ENCODE peak calls at places on chromosomes 12 and 14, in seven cellular contexts. H, A, L, C, S, R and O are unnamed samples.

GRCh38 chr14:97299661-97300060 is 502.5 kb downstream of the VRK1 start:
- DNase-seq in H (no peak), A (no peak), L (no peak), C (no peak), S (no peak), R (no peak), O (no peak)

GRCh38 chr12:49949866-49950265 is 671 bp upstream of the AQP2 start:
- DNase-seq in H (no peak), A (no peak), L (no peak), C (no peak), S (no peak), R (no peak), O (no peak)

GRCh38 chr12:24681570-24681969 is 267.3 kb downstream of the BCAT1 start:
- DNase-seq in H (no peak), A (no peak), L (no peak), C (no peak), S (no peak), R (no peak), O (no peak)

GRCh38 chr12:88432536-88433462 is 147.5 kb downstream of the KITLG start:
- DNase-seq in H (no peak), A (no peak), L (no peak), C (no peak), S (peak), R (no peak), O (peak)

GRCh38 chr14:76282581-76282980 is 93.4 kb upstream of the ESRRB start:
- DNase-seq in H (no peak), A (no peak), L (no peak), C (no peak), S (no peak), R (no peak), O (no peak)

GRCh38 chr12:52956987-52957386 is 8.1 kb downstream of the KRT18 start:
- DNase-seq in H (no peak), A (peak), L (no peak), C (no peak), S (no peak), R (no peak), O (no peak)

GRCh38 chr14:96574633-96575191 is 72.5 kb downstream of the PAPOLA start:
- DNase-seq in H (no peak), A (no peak), L (no peak), C (no peak), S (no peak), R (no peak), O (no peak)

GRCh38 chr12:105214670-105215375 is 21.2 kb downstream of the APPL2 start:
- DNase-seq in H (no peak), A (no peak), L (peak), C (no peak), S (no peak), R (no peak), O (no peak)

GRCh38 chr14:42322486-42323284 is 716.0 kb downstream of the LRFN5 start:
- DNase-seq in H (no peak), A (peak), L (no peak), C (no peak), S (no peak), R (no peak), O (no peak)

GRCh38 chr12:92170050-92170449 is 24.4 kb upstream of the BTG1 start:
- DNase-seq in H (no peak), A (no peak), L (no peak), C (no peak), S (no peak), R (no peak), O (no peak)

GRCh38 chr14:32662234-32662633 is 276.4 kb upstream of the NPAS3 start:
- DNase-seq in H (no peak), A (no peak), L (no peak), C (no peak), S (no peak), R (no peak), O (no peak)

GRCh38 chr14:105865904-105866840 is 339.8 kb downstream of the TMEM121 start:
- DNase-seq in H (no peak), A (no peak), L (no peak), C (no peak), S (peak), R (peak), O (peak)

GRCh38 chr14:76377675-76378074 is 1.7 kb downstream of the ESRRB start:
- DNase-seq in H (no peak), A (no peak), L (no peak), C (no peak), S (no peak), R (no peak), O (no peak)

GRCh38 chr12:11820476-11820875 is 171.0 kb downstream of the ETV6 start:
- DNase-seq in H (no peak), A (no peak), L (no peak), C (no peak), S (no peak), R (no peak), O (no peak)

GRCh38 chr12:26113194-26113654 is 11.6 kb downstream of the BHLHE41 start:
- DNase-seq in H (no peak), A (peak), L (no peak), C (no peak), S (no peak), R (no peak), O (peak)

GRCh38 chr12:4286771-4287317 is 13.3 kb downstream of the CCND2 start:
- DNase-seq in H (no peak), A (no peak), L (no peak), C (no peak), S (no peak), R (no peak), O (no peak)

GRCh38 chr12:28563926-28564325 is 373.7 kb downstream of the CCDC91 start:
- DNase-seq in H (no peak), A (peak), L (no peak), C (no peak), S (no peak), R (no peak), O (no peak)

GRCh38 chr14:77145975-77146740 is 4.6 kb upstream of the ZDHHC22 start:
- DNase-seq in H (no peak), A (no peak), L (no peak), C (no peak), S (peak), R (no peak), O (no peak)

GRCh38 chr12:3389911-3390310 is 101.1 kb upstream of the PRMT8 start:
- DNase-seq in H (no peak), A (no peak), L (no peak), C (no peak), S (no peak), R (no peak), O (no peak)

GRCh38 chr12:56836317-56836716 is 73.2 kb downstream of the HSD17B6 start:
- DNase-seq in H (no peak), A (peak), L (no peak), C (no peak), S (peak), R (no peak), O (no peak)

GRCh38 chr12:117120787-117121186 is 21.6 kb upstream of the TESC start:
- DNase-seq in H (no peak), A (peak), L (no peak), C (no peak), S (no peak), R (no peak), O (no peak)

GRCh38 chr14:24605435-24606190 is 3.9 kb downstream of the GZMH start:
- DNase-seq in H (peak), A (peak), L (peak), C (peak), S (no peak), R (peak), O (peak)

GRCh38 chr12:65765436-65765813 is 58.9 kb upstream of the HMGA2 start:
- DNase-seq in H (no peak), A (no peak), L (no peak), C (no peak), S (no peak), R (no peak), O (no peak)

GRCh38 chr12:27618836-27619235 is 77.4 kb upstream of the REP15 start:
- DNase-seq in H (no peak), A (no peak), L (no peak), C (no peak), S (no peak), R (no peak), O (no peak)

GRCh38 chr12:79046021-79046420 is 181.4 kb downstream of the SYT1 start:
- DNase-seq in H (no peak), A (no peak), L (no peak), C (no peak), S (no peak), R (no peak), O (no peak)

GRCh38 chr14:94387051-94388026 is 1.1 kb downstream of the SERPINA1 start:
- DNase-seq in H (no peak), A (no peak), L (no peak), C (no peak), S (peak), R (no peak), O (no peak)

GRCh38 chr14:54219281-54220121 is 177.3 kb upstream of the CDKN3 start:
- DNase-seq in H (no peak), A (no peak), L (no peak), C (no peak), S (no peak), R (no peak), O (no peak)

GRCh38 chr14:79915411-79915810 is 295.9 kb downstream of the DIO2 start:
- DNase-seq in H (no peak), A (no peak), L (no peak), C (no peak), S (no peak), R (no peak), O (no peak)

GRCh38 chr14:104794641-104795467 is 694 bp downstream of the AKT1 start:
- DNase-seq in H (no peak), A (peak), L (no peak), C (no peak), S (no peak), R (no peak), O (no peak)

GRCh38 chr12:49863946-49864816 is 21.3 kb upstream of the BCDIN3D start:
- DNase-seq in H (no peak), A (no peak), L (no peak), C (no peak), S (no peak), R (no peak), O (no peak)

GRCh38 chr12:9760699-9761406 is at the start of gene CD69:
- DNase-seq in H (peak), A (no peak), L (no peak), C (no peak), S (no peak), R (no peak), O (no peak)

GRCh38 chr12:11499802-11500201 is 104.4 kb upstream of the PRB2 start:
- DNase-seq in H (no peak), A (no peak), L (no peak), C (no peak), S (no peak), R (no peak), O (no peak)

GRCh38 chr14:91577632-91578233 is 67.6 kb upstream of the PPP4R3A start:
- DNase-seq in H (no peak), A (no peak), L (no peak), C (no peak), S (no peak), R (no peak), O (no peak)

GRCh38 chr14:100891501-100892445 is 11.7 kb downstream of the RTL1 start:
- DNase-seq in H (no peak), A (no peak), L (no peak), C (no peak), S (peak), R (peak), O (no peak)

GRCh38 chr12:106794369-106794768 is 19.9 kb downstream of the RIC8B start:
- DNase-seq in H (no peak), A (no peak), L (no peak), C (no peak), S (no peak), R (no peak), O (no peak)

GRCh38 chr14:75132374-75133086 is 5.7 kb upstream of the NEK9 start:
- DNase-seq in H (peak), A (peak), L (peak), C (peak), S (no peak), R (no peak), O (no peak)

GRCh38 chr12:24661657-24662096 is 287.2 kb downstream of the BCAT1 start:
- DNase-seq in H (no peak), A (peak), L (peak), C (no peak), S (peak), R (no peak), O (peak)

DNA sequence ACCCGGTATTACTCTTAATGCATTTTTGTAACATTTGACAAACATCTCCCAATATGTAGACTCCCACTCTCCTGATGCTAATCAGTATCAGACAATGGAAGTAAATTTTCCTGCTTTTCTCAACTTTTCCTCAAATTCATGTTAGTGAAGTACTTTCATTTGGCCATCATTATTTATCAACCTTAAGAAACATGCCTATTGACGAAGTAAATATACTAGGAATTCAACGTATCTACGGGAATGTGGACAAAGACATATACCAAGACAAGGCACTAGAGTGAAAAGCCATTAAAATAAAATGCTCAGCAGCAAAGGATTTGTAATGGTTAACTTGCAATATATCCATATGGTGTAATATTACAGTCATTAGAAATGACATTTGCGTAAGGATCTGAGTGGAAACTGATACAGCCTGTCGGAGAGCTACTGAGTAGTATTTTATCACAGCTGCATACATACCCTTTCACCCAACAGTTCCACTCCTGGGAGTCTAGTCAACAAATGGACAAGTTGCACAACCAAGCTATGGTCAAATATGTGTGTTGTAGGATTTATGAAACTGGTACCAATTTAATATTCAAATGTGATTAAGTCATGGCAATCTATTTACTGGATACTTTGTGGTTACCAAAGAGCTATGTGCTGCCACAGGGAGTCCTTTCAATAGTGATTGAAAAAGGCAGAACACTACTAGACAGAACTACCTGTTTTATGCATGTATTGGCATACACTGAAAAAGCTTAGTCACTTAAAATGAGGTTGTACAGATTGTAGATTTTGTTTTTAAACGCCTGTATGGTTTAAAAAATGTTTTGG is 26.5 kb downstream of the NUDT4 start:
- DNase-seq in H (no peak), A (peak), L (no peak), C (no peak), S (no peak), R (no peak), O (no peak)
- TF ChIP-seq POLR2A in H (no peak), A (no peak), L (no peak), C (no peak), S (no peak), R (no peak), O (no peak)

GRCh38 chr12:18457362-18457761 is 196.0 kb downstream of the PIK3C2G start:
- DNase-seq in H (no peak), A (no peak), L (no peak), C (no peak), S (no peak), R (no peak), O (no peak)

GRCh38 chr12:18456344-18456743 is 195.0 kb downstream of the PIK3C2G start:
- DNase-seq in H (no peak), A (no peak), L (no peak), C (no peak), S (no peak), R (no peak), O (no peak)

DNA sequence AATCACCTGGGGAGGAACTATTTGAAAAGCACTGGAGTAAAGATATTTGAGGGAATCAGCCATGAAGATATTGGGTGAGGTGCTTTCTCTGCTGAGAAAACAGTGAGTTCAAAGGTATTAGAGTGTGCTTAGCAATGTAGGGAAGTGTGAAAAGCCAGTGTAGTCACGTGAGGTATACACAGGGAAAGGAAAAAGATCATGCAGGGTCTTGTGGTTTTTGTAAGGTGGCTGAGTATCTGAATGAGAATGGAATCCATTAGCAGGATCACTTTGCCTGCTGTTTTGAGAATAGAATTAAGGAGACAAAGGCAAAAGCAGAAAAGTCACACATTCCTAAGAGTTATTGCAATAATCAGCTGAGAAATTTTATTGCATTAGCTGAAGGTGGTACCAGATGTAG is 193.0 kb downstream of the PIK3C2G start:
- DNase-seq in H (no peak), A (no peak), L (no peak), C (no peak), S (no peak), R (no peak), O (no peak)
- TF ChIP-seq POLR2A in H (no peak), A (no peak), L (no peak), C (no peak), S (no peak), R (no peak), O (no peak)

GRCh38 chr12:48852734-48853168 is 788 bp upstream of the DDX23 start:
- DNase-seq in H (no peak), A (no peak), L (peak), C (no peak), S (no peak), R (no peak), O (no peak)
- TF ChIP-seq POLR2A in H (no peak), A (no peak), L (no peak), C (no peak), S (no peak), R (no peak), O (no peak)

GRCh38 chr14:102922490-102923200 is at the start of gene AMN:
- DNase-seq in H (no peak), A (peak), L (peak), C (peak), S (no peak), R (peak), O (no peak)
- TF ChIP-seq POLR2A in H (peak), A (no peak), L (peak), C (peak), S (no peak), R (no peak), O (no peak)